ENCODE peak calls at places on chromosomes 13 and 19, in six cellular contexts. One of them, this sample, is unnamed.

GRCh38 chr13:26977541-26977940 is 194.1 kb downstream of the USP12 start:
- DNase-seq in stimulated activated naive B cell treated with anti-CD40 and anti-IgM and Interleukin-4, amounts not matched to agents 10 μg/mL and 1 μg/mL and 100 μg/mL, for 72 hours: no peak
- DNase-seq in NCI-H1092 treated with DMSO at 0.1 percent for 48 hours: no peak
- DNase-seq in HT1080: peak
- DNase-seq in HTR-8/SVneo: no peak
- DNase-seq in ureter: no peak
- DNase-seq in this sample: no peak

GRCh38 chr19:4061683-4062575 is 4.8 kb downstream of the ZBTB7A start:
- DNase-seq in stimulated activated naive B cell treated with anti-CD40 and anti-IgM and Interleukin-4, amounts not matched to agents 10 μg/mL and 1 μg/mL and 100 μg/mL, for 72 hours: no peak
- DNase-seq in NCI-H1092 treated with DMSO at 0.1 percent for 48 hours: no peak
- DNase-seq in HT1080: no peak
- DNase-seq in HTR-8/SVneo: no peak
- DNase-seq in ureter: peak
- DNase-seq in this sample: no peak

GRCh38 chr19:40104754-40105153 is 14.0 kb upstream of the ZNF780A start:
- DNase-seq in stimulated activated naive B cell treated with anti-CD40 and anti-IgM and Interleukin-4, amounts not matched to agents 10 μg/mL and 1 μg/mL and 100 μg/mL, for 72 hours: no peak
- DNase-seq in NCI-H1092 treated with DMSO at 0.1 percent for 48 hours: no peak
- DNase-seq in HT1080: no peak
- DNase-seq in HTR-8/SVneo: no peak
- DNase-seq in ureter: no peak
- DNase-seq in this sample: no peak

GRCh38 chr19:40394816-40395210 is 4.8 kb upstream of the HIPK4 start:
- DNase-seq in stimulated activated naive B cell treated with anti-CD40 and anti-IgM and Interleukin-4, amounts not matched to agents 10 μg/mL and 1 μg/mL and 100 μg/mL, for 72 hours: no peak
- DNase-seq in NCI-H1092 treated with DMSO at 0.1 percent for 48 hours: no peak
- DNase-seq in HT1080: no peak
- DNase-seq in HTR-8/SVneo: no peak
- DNase-seq in ureter: no peak
- DNase-seq in this sample: no peak

GRCh38 chr13:108223850-108224503 is 5.8 kb downstream of the ABHD13 start:
- DNase-seq in stimulated activated naive B cell treated with anti-CD40 and anti-IgM and Interleukin-4, amounts not matched to agents 10 μg/mL and 1 μg/mL and 100 μg/mL, for 72 hours: no peak
- DNase-seq in NCI-H1092 treated with DMSO at 0.1 percent for 48 hours: no peak
- DNase-seq in HT1080: no peak
- DNase-seq in HTR-8/SVneo: no peak
- DNase-seq in ureter: no peak
- DNase-seq in this sample: no peak

GRCh38 chr13:105878119-105878518 is 657.3 kb downstream of the EFNB2 start:
- DNase-seq in stimulated activated naive B cell treated with anti-CD40 and anti-IgM and Interleukin-4, amounts not matched to agents 10 μg/mL and 1 μg/mL and 100 μg/mL, for 72 hours: no peak
- DNase-seq in NCI-H1092 treated with DMSO at 0.1 percent for 48 hours: no peak
- DNase-seq in HT1080: no peak
- DNase-seq in HTR-8/SVneo: no peak
- DNase-seq in ureter: no peak
- DNase-seq in this sample: no peak

GRCh38 chr13:44884076-44884729 is 105.1 kb downstream of the NUFIP1 start:
- DNase-seq in stimulated activated naive B cell treated with anti-CD40 and anti-IgM and Interleukin-4, amounts not matched to agents 10 μg/mL and 1 μg/mL and 100 μg/mL, for 72 hours: no peak
- DNase-seq in NCI-H1092 treated with DMSO at 0.1 percent for 48 hours: no peak
- DNase-seq in HT1080: peak
- DNase-seq in HTR-8/SVneo: peak
- DNase-seq in ureter: no peak
- DNase-seq in this sample: no peak

GRCh38 chr13:44373601-44374347 is at the start of gene SERP2:
- DNase-seq in stimulated activated naive B cell treated with anti-CD40 and anti-IgM and Interleukin-4, amounts not matched to agents 10 μg/mL and 1 μg/mL and 100 μg/mL, for 72 hours: no peak
- DNase-seq in NCI-H1092 treated with DMSO at 0.1 percent for 48 hours: no peak
- DNase-seq in HT1080: no peak
- DNase-seq in HTR-8/SVneo: no peak
- DNase-seq in ureter: no peak
- DNase-seq in this sample: no peak

GRCh38 chr13:108168929-108169328 is 46.4 kb downstream of the LIG4 start:
- DNase-seq in stimulated activated naive B cell treated with anti-CD40 and anti-IgM and Interleukin-4, amounts not matched to agents 10 μg/mL and 1 μg/mL and 100 μg/mL, for 72 hours: no peak
- DNase-seq in NCI-H1092 treated with DMSO at 0.1 percent for 48 hours: no peak
- DNase-seq in HT1080: no peak
- DNase-seq in HTR-8/SVneo: no peak
- DNase-seq in ureter: no peak
- DNase-seq in this sample: no peak

GRCh38 chr19:1469936-1470863 is 8.8 kb downstream of the C19orf25 start:
- DNase-seq in stimulated activated naive B cell treated with anti-CD40 and anti-IgM and Interleukin-4, amounts not matched to agents 10 μg/mL and 1 μg/mL and 100 μg/mL, for 72 hours: no peak
- DNase-seq in NCI-H1092 treated with DMSO at 0.1 percent for 48 hours: no peak
- DNase-seq in HT1080: no peak
- DNase-seq in HTR-8/SVneo: peak
- DNase-seq in ureter: no peak
- DNase-seq in this sample: no peak

GRCh38 chr13:94061316-94061715 is 418.2 kb downstream of the DCT start:
- DNase-seq in stimulated activated naive B cell treated with anti-CD40 and anti-IgM and Interleukin-4, amounts not matched to agents 10 μg/mL and 1 μg/mL and 100 μg/mL, for 72 hours: no peak
- DNase-seq in NCI-H1092 treated with DMSO at 0.1 percent for 48 hours: no peak
- DNase-seq in HT1080: no peak
- DNase-seq in HTR-8/SVneo: no peak
- DNase-seq in ureter: no peak
- DNase-seq in this sample: no peak

GRCh38 chr19:51726049-51726448 is 2.3 kb upstream of the HAS1 start:
- DNase-seq in stimulated activated naive B cell treated with anti-CD40 and anti-IgM and Interleukin-4, amounts not matched to agents 10 μg/mL and 1 μg/mL and 100 μg/mL, for 72 hours: no peak
- DNase-seq in NCI-H1092 treated with DMSO at 0.1 percent for 48 hours: no peak
- DNase-seq in HT1080: peak
- DNase-seq in HTR-8/SVneo: peak
- DNase-seq in ureter: peak
- DNase-seq in this sample: no peak

GRCh38 chr13:23651439-23651838 is 81.2 kb downstream of the TNFRSF19 start:
- DNase-seq in stimulated activated naive B cell treated with anti-CD40 and anti-IgM and Interleukin-4, amounts not matched to agents 10 μg/mL and 1 μg/mL and 100 μg/mL, for 72 hours: no peak
- DNase-seq in NCI-H1092 treated with DMSO at 0.1 percent for 48 hours: no peak
- DNase-seq in HT1080: no peak
- DNase-seq in HTR-8/SVneo: no peak
- DNase-seq in ureter: no peak
- DNase-seq in this sample: no peak

GRCh38 chr19:44549507-44549906 is 20.0 kb upstream of the CEACAM20 start:
- DNase-seq in stimulated activated naive B cell treated with anti-CD40 and anti-IgM and Interleukin-4, amounts not matched to agents 10 μg/mL and 1 μg/mL and 100 μg/mL, for 72 hours: no peak
- DNase-seq in NCI-H1092 treated with DMSO at 0.1 percent for 48 hours: no peak
- DNase-seq in HT1080: no peak
- DNase-seq in HTR-8/SVneo: no peak
- DNase-seq in ureter: no peak
- DNase-seq in this sample: no peak

GRCh38 chr13:27355894-27356293 is 68.5 kb upstream of the GTF3A start:
- DNase-seq in stimulated activated naive B cell treated with anti-CD40 and anti-IgM and Interleukin-4, amounts not matched to agents 10 μg/mL and 1 μg/mL and 100 μg/mL, for 72 hours: no peak
- DNase-seq in NCI-H1092 treated with DMSO at 0.1 percent for 48 hours: no peak
- DNase-seq in HT1080: no peak
- DNase-seq in HTR-8/SVneo: no peak
- DNase-seq in ureter: no peak
- DNase-seq in this sample: no peak

GRCh38 chr13:111508902-111509509 is 188.6 kb downstream of the TEX29 start:
- DNase-seq in stimulated activated naive B cell treated with anti-CD40 and anti-IgM and Interleukin-4, amounts not matched to agents 10 μg/mL and 1 μg/mL and 100 μg/mL, for 72 hours: no peak
- DNase-seq in NCI-H1092 treated with DMSO at 0.1 percent for 48 hours: peak
- DNase-seq in HT1080: no peak
- DNase-seq in HTR-8/SVneo: no peak
- DNase-seq in ureter: peak
- DNase-seq in this sample: no peak

GRCh38 chr19:2326699-2327360 is 1.6 kb downstream of the LSM7 start:
- DNase-seq in stimulated activated naive B cell treated with anti-CD40 and anti-IgM and Interleukin-4, amounts not matched to agents 10 μg/mL and 1 μg/mL and 100 μg/mL, for 72 hours: no peak
- DNase-seq in NCI-H1092 treated with DMSO at 0.1 percent for 48 hours: no peak
- DNase-seq in HT1080: no peak
- DNase-seq in HTR-8/SVneo: no peak
- DNase-seq in ureter: no peak
- DNase-seq in this sample: no peak

GRCh38 chr13:27177852-27178251 is 6.2 kb upstream of the USP12 start:
- DNase-seq in stimulated activated naive B cell treated with anti-CD40 and anti-IgM and Interleukin-4, amounts not matched to agents 10 μg/mL and 1 μg/mL and 100 μg/mL, for 72 hours: no peak
- DNase-seq in NCI-H1092 treated with DMSO at 0.1 percent for 48 hours: no peak
- DNase-seq in HT1080: no peak
- DNase-seq in HTR-8/SVneo: no peak
- DNase-seq in ureter: no peak
- DNase-seq in this sample: no peak

GRCh38 chr13:97307882-97308624 is 85.9 kb downstream of the MBNL2 start:
- DNase-seq in stimulated activated naive B cell treated with anti-CD40 and anti-IgM and Interleukin-4, amounts not matched to agents 10 μg/mL and 1 μg/mL and 100 μg/mL, for 72 hours: no peak
- DNase-seq in NCI-H1092 treated with DMSO at 0.1 percent for 48 hours: peak
- DNase-seq in HT1080: peak
- DNase-seq in HTR-8/SVneo: peak
- DNase-seq in ureter: no peak
- DNase-seq in this sample: no peak

GRCh38 chr13:39603424-39603947 is 493 bp upstream of the LHFPL6 start:
- DNase-seq in stimulated activated naive B cell treated with anti-CD40 and anti-IgM and Interleukin-4, amounts not matched to agents 10 μg/mL and 1 μg/mL and 100 μg/mL, for 72 hours: no peak
- DNase-seq in NCI-H1092 treated with DMSO at 0.1 percent for 48 hours: peak
- DNase-seq in HT1080: peak
- DNase-seq in HTR-8/SVneo: no peak
- DNase-seq in ureter: no peak
- DNase-seq in this sample: no peak

GRCh38 chr13:74135306-74136088 is 1.3 kb upstream of the KLF12 start:
- DNase-seq in stimulated activated naive B cell treated with anti-CD40 and anti-IgM and Interleukin-4, amounts not matched to agents 10 μg/mL and 1 μg/mL and 100 μg/mL, for 72 hours: peak
- DNase-seq in NCI-H1092 treated with DMSO at 0.1 percent for 48 hours: peak
- DNase-seq in HT1080: peak
- DNase-seq in HTR-8/SVneo: peak
- DNase-seq in ureter: peak
- DNase-seq in this sample: peak

GRCh38 chr19:12647490-12648071 is 19.0 kb downstream of the MAN2B1 start:
- DNase-seq in stimulated activated naive B cell treated with anti-CD40 and anti-IgM and Interleukin-4, amounts not matched to agents 10 μg/mL and 1 μg/mL and 100 μg/mL, for 72 hours: peak
- DNase-seq in NCI-H1092 treated with DMSO at 0.1 percent for 48 hours: peak
- DNase-seq in HT1080: no peak
- DNase-seq in HTR-8/SVneo: no peak
- DNase-seq in ureter: peak
- DNase-seq in this sample: no peak

GRCh38 chr19:30567535-30568232 is 195.5 kb downstream of the ZNF536 start:
- DNase-seq in stimulated activated naive B cell treated with anti-CD40 and anti-IgM and Interleukin-4, amounts not matched to agents 10 μg/mL and 1 μg/mL and 100 μg/mL, for 72 hours: no peak
- DNase-seq in NCI-H1092 treated with DMSO at 0.1 percent for 48 hours: no peak
- DNase-seq in HT1080: no peak
- DNase-seq in HTR-8/SVneo: no peak
- DNase-seq in ureter: no peak
- DNase-seq in this sample: no peak

GRCh38 chr19:46515879-46516350 is 20.2 kb upstream of the PNMA8B start:
- DNase-seq in stimulated activated naive B cell treated with anti-CD40 and anti-IgM and Interleukin-4, amounts not matched to agents 10 μg/mL and 1 μg/mL and 100 μg/mL, for 72 hours: no peak
- DNase-seq in NCI-H1092 treated with DMSO at 0.1 percent for 48 hours: peak
- DNase-seq in HT1080: peak
- DNase-seq in HTR-8/SVneo: peak
- DNase-seq in ureter: no peak
- DNase-seq in this sample: no peak

GRCh38 chr13:28544026-28544425 is 49.1 kb upstream of the FLT1 start:
- DNase-seq in stimulated activated naive B cell treated with anti-CD40 and anti-IgM and Interleukin-4, amounts not matched to agents 10 μg/mL and 1 μg/mL and 100 μg/mL, for 72 hours: no peak
- DNase-seq in NCI-H1092 treated with DMSO at 0.1 percent for 48 hours: no peak
- DNase-seq in HT1080: no peak
- DNase-seq in HTR-8/SVneo: no peak
- DNase-seq in ureter: no peak
- DNase-seq in this sample: no peak

GRCh38 chr19:10699650-10700335 is 1.4 kb upstream of the QTRT1 start:
- DNase-seq in stimulated activated naive B cell treated with anti-CD40 and anti-IgM and Interleukin-4, amounts not matched to agents 10 μg/mL and 1 μg/mL and 100 μg/mL, for 72 hours: peak
- DNase-seq in NCI-H1092 treated with DMSO at 0.1 percent for 48 hours: peak
- DNase-seq in HT1080: peak
- DNase-seq in HTR-8/SVneo: peak
- DNase-seq in ureter: no peak
- DNase-seq in this sample: peak

GRCh38 chr19:48390188-48391099 is 907 bp downstream of the KDELR1 start:
- DNase-seq in stimulated activated naive B cell treated with anti-CD40 and anti-IgM and Interleukin-4, amounts not matched to agents 10 μg/mL and 1 μg/mL and 100 μg/mL, for 72 hours: no peak
- DNase-seq in NCI-H1092 treated with DMSO at 0.1 percent for 48 hours: no peak
- DNase-seq in HT1080: peak
- DNase-seq in HTR-8/SVneo: no peak
- DNase-seq in ureter: no peak
- DNase-seq in this sample: no peak

GRCh38 chr13:32255744-32256120 is 59.4 kb downstream of the ZAR1L start:
- DNase-seq in stimulated activated naive B cell treated with anti-CD40 and anti-IgM and Interleukin-4, amounts not matched to agents 10 μg/mL and 1 μg/mL and 100 μg/mL, for 72 hours: no peak
- DNase-seq in NCI-H1092 treated with DMSO at 0.1 percent for 48 hours: peak
- DNase-seq in HT1080: peak
- DNase-seq in HTR-8/SVneo: no peak
- DNase-seq in ureter: no peak
- DNase-seq in this sample: no peak